ENCODE peak calls at places on chromosomes 5 and 9, in five cellular contexts. One of them, this sample, is unnamed.

GRCh38 chr5:57650360-57651069 is 167.9 kb upstream of the ACTBL2 start:
- DNase-seq in breast epithelium: no peak
- DNase-seq in SK-N-SH: peak; percentile 5
- DNase-seq in IMR-90: peak; percentile 53
- DNase-seq in CD4-positive, alpha-beta T cell: no peak
- DNase-seq in this sample: peak; percentile 52

GRCh38 chr9:121369595-121370265 is at the start of gene STOM:
- DNase-seq in IMR-90: peak; percentile 83
- DNase-seq in SK-N-SH: peak; percentile 78
- DNase-seq in breast epithelium: peak; percentile 81
- DNase-seq in CD4-positive, alpha-beta T cell: peak; percentile 55
- DNase-seq in this sample: peak; percentile 87

GRCh38 chr9:129239946-129240490 is 62.0 kb upstream of the IER5L start:
- DNase-seq in CD4-positive, alpha-beta T cell: no peak
- DNase-seq in SK-N-SH: no peak
- DNase-seq in breast epithelium: no peak
- DNase-seq in IMR-90: no peak
- DNase-seq in this sample: no peak

GRCh38 chr5:87430863-87431262 is 18.1 kb upstream of the CCNH start:
- DNase-seq in SK-N-SH: no peak
- DNase-seq in breast epithelium: no peak
- DNase-seq in CD4-positive, alpha-beta T cell: no peak
- DNase-seq in IMR-90: no peak
- DNase-seq in this sample: no peak

GRCh38 chr9:92345582-92345981 is 19.8 kb downstream of the CENPP start:
- DNase-seq in CD4-positive, alpha-beta T cell: no peak
- DNase-seq in IMR-90: no peak
- DNase-seq in breast epithelium: no peak
- DNase-seq in SK-N-SH: no peak
- DNase-seq in this sample: no peak

GRCh38 chr5:135012951-135013391 is 21.1 kb downstream of the PITX1 start:
- DNase-seq in breast epithelium: peak; percentile 63
- DNase-seq in IMR-90: no peak
- DNase-seq in CD4-positive, alpha-beta T cell: no peak
- DNase-seq in SK-N-SH: no peak
- DNase-seq in this sample: no peak

GRCh38 chr5:82356808-82357671 is 78.9 kb upstream of the RPS23 start:
- DNase-seq in IMR-90: peak; percentile 94
- DNase-seq in SK-N-SH: no peak
- DNase-seq in CD4-positive, alpha-beta T cell: peak; percentile 68
- DNase-seq in breast epithelium: no peak
- DNase-seq in this sample: peak; percentile 96

GRCh38 chr5:124263680-124264491 is 482.6 kb downstream of the ZNF608 start:
- DNase-seq in SK-N-SH: no peak
- DNase-seq in CD4-positive, alpha-beta T cell: no peak
- DNase-seq in breast epithelium: no peak
- DNase-seq in IMR-90: no peak
- DNase-seq in this sample: no peak

GRCh38 chr5:13478831-13479465 is 465.5 kb downstream of the DNAH5 start:
- DNase-seq in CD4-positive, alpha-beta T cell: no peak
- DNase-seq in IMR-90: peak; percentile 46
- DNase-seq in SK-N-SH: peak; percentile 41
- DNase-seq in breast epithelium: no peak
- DNase-seq in this sample: peak; percentile 65

GRCh38 chr9:15147471-15147870 is 159.5 kb downstream of the TTC39B start:
- DNase-seq in SK-N-SH: no peak
- DNase-seq in breast epithelium: no peak
- DNase-seq in IMR-90: no peak
- DNase-seq in CD4-positive, alpha-beta T cell: no peak
- DNase-seq in this sample: no peak

GRCh38 chr5:104533498-104533897 is 970.9 kb upstream of the NUDT12 start:
- DNase-seq in breast epithelium: no peak
- DNase-seq in CD4-positive, alpha-beta T cell: no peak
- DNase-seq in IMR-90: no peak
- DNase-seq in SK-N-SH: no peak
- DNase-seq in this sample: no peak

GRCh38 chr9:38309324-38310195 is 82.9 kb upstream of the ALDH1B1 start:
- DNase-seq in breast epithelium: no peak
- DNase-seq in IMR-90: peak; percentile 17
- DNase-seq in CD4-positive, alpha-beta T cell: no peak
- DNase-seq in SK-N-SH: peak; percentile 67
- DNase-seq in this sample: no peak

GRCh38 chr5:44774279-44774880 is 34.4 kb upstream of the MRPS30 start:
- DNase-seq in breast epithelium: no peak
- DNase-seq in IMR-90: peak; percentile 52
- DNase-seq in CD4-positive, alpha-beta T cell: no peak
- DNase-seq in SK-N-SH: peak; percentile 20
- DNase-seq in this sample: peak; percentile 41

GRCh38 chr9:89435315-89435823 is 62.5 kb downstream of the SEMA4D start:
- DNase-seq in CD4-positive, alpha-beta T cell: no peak
- DNase-seq in SK-N-SH: no peak
- DNase-seq in IMR-90: no peak
- DNase-seq in breast epithelium: peak; percentile 61
- DNase-seq in this sample: peak; percentile 83

GRCh38 chr9:104991144-104991953 is 63.4 kb upstream of the ABCA1 start:
- DNase-seq in SK-N-SH: peak; percentile 88
- DNase-seq in CD4-positive, alpha-beta T cell: peak; percentile 67
- DNase-seq in breast epithelium: peak; percentile 82
- DNase-seq in IMR-90: peak; percentile 82
- DNase-seq in this sample: peak; percentile 88

GRCh38 chr5:136053336-136054121 is 24.7 kb downstream of the TGFBI start:
- DNase-seq in IMR-90: peak; percentile 97
- DNase-seq in breast epithelium: no peak
- DNase-seq in CD4-positive, alpha-beta T cell: no peak
- DNase-seq in SK-N-SH: no peak
- DNase-seq in this sample: peak; percentile 98

GRCh38 chr5:142437563-142437962 is 112.7 kb upstream of the SPRY4 start:
- DNase-seq in breast epithelium: no peak
- DNase-seq in SK-N-SH: peak; percentile 45
- DNase-seq in CD4-positive, alpha-beta T cell: no peak
- DNase-seq in IMR-90: no peak
- DNase-seq in this sample: no peak

GRCh38 chr9:112795946-112796345 is 45.4 kb downstream of the SNX30 start:
- DNase-seq in CD4-positive, alpha-beta T cell: no peak
- DNase-seq in SK-N-SH: no peak
- DNase-seq in IMR-90: no peak
- DNase-seq in breast epithelium: no peak
- DNase-seq in this sample: no peak

GRCh38 chr5:79011219-79011836 is 26.2 kb upstream of the ARSB start:
- DNase-seq in CD4-positive, alpha-beta T cell: no peak
- DNase-seq in SK-N-SH: no peak
- DNase-seq in breast epithelium: no peak
- DNase-seq in IMR-90: peak; percentile 90
- DNase-seq in this sample: no peak

GRCh38 chr5:115168829-115169391 is 798 bp downstream of the TRIM36 start:
- DNase-seq in SK-N-SH: peak; percentile 68
- DNase-seq in CD4-positive, alpha-beta T cell: no peak
- DNase-seq in breast epithelium: no peak
- DNase-seq in IMR-90: no peak
- DNase-seq in this sample: no peak

GRCh38 chr5:90142531-90142930 is 267.0 kb downstream of the CETN3 start:
- DNase-seq in SK-N-SH: no peak
- DNase-seq in breast epithelium: no peak
- DNase-seq in CD4-positive, alpha-beta T cell: no peak
- DNase-seq in IMR-90: no peak
- DNase-seq in this sample: no peak

GRCh38 chr5:80172067-80172690 is 83.7 kb downstream of the SERINC5 start:
- DNase-seq in IMR-90: no peak
- DNase-seq in CD4-positive, alpha-beta T cell: no peak
- DNase-seq in breast epithelium: no peak
- DNase-seq in SK-N-SH: no peak
- DNase-seq in this sample: no peak

GRCh38 chr9:27538668-27539067 is 9.1 kb upstream of the MOB3B start:
- DNase-seq in IMR-90: no peak
- DNase-seq in CD4-positive, alpha-beta T cell: no peak
- DNase-seq in SK-N-SH: no peak
- DNase-seq in breast epithelium: no peak
- DNase-seq in this sample: no peak
- H3K27ac ChIP-seq in IMR-90: no peak overlapping the region
- H3K27ac ChIP-seq in CD4-positive, alpha-beta T cell: no peak overlapping the region
- H3K27ac ChIP-seq in SK-N-SH: no peak overlapping the region
- H3K27ac ChIP-seq in breast epithelium: peak overlapping the region; percentile 91
- H3K27ac ChIP-seq in this sample: no peak overlapping the region

DNA sequence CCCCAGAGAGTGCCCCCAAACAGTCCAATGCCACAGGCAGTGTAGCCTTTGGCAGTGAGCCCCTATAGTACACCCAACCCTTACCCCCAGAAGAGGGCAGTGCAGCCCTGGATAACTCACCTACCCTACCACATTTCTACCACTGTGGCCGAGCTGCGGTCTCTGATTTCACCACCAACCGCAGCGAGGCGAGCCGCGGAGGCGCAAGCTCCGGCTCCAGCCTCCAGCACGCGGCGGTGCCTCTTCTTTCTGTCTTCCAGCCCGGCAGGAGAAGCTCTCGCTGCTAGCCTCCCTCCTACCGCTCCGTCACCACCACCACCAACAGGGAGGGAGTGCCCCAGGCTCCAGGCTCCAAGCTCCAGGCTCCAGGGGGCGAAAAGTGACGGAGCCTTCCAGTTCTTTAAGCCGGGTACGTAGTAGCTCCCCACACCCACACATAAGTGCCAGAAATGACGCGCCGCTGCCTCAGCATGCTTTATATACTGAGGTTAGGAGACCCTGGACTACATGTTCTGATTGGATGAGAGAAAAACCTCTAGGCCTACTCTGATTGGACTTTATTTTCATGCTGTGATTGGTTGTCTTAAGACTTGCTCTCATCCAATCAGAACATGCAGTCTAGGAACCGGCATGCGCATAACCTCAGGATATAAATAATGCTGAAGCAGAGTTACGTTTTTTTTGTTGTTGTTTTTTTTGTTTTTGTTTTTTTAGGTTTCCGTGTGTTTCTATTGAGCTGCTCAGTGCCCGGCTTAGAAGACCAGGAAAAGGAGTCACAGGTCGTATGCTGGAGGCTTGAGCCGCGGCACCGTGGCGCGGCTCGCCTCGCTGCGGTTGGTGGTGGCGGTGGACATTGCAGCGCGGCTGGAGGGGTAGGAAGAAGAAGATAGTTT is at the start of gene PCAT7:
- DNase-seq in IMR-90: no peak
- DNase-seq in CD4-positive, alpha-beta T cell: no peak
- DNase-seq in breast epithelium: peak; percentile 68
- DNase-seq in SK-N-SH: peak; percentile 56
- DNase-seq in this sample: peak; percentile 91
- TF ChIP-seq CTCF in IMR-90: peak; percentile 19
- TF ChIP-seq CTCF in CD4-positive, alpha-beta T cell: no peak
- TF ChIP-seq CTCF in breast epithelium: no peak
- TF ChIP-seq CTCF in SK-N-SH: no peak
- TF ChIP-seq CTCF in this sample: peak; percentile 87

GRCh38 chr5:117454716-117455212 is 880.1 kb upstream of the SEMA6A start:
- DNase-seq in SK-N-SH: peak; percentile 12
- DNase-seq in CD4-positive, alpha-beta T cell: peak; percentile 7
- DNase-seq in breast epithelium: peak; percentile 51
- DNase-seq in IMR-90: peak; percentile 6
- DNase-seq in this sample: peak; percentile 45
- H3K27ac ChIP-seq in SK-N-SH: no peak overlapping the region
- H3K27ac ChIP-seq in CD4-positive, alpha-beta T cell: no peak overlapping the region
- H3K27ac ChIP-seq in breast epithelium: no peak overlapping the region
- H3K27ac ChIP-seq in IMR-90: no peak overlapping the region
- H3K27ac ChIP-seq in this sample: no peak overlapping the region

GRCh38 chr5:60687927-60688720 is 11.8 kb downstream of the DEPDC1B start:
- DNase-seq in IMR-90: peak; percentile 75
- DNase-seq in breast epithelium: no peak
- DNase-seq in CD4-positive, alpha-beta T cell: no peak
- DNase-seq in SK-N-SH: peak; percentile 48
- DNase-seq in this sample: peak; percentile 45

GRCh38 chr5:60685700-60686099 is 14.3 kb downstream of the DEPDC1B start:
- DNase-seq in breast epithelium: no peak
- DNase-seq in CD4-positive, alpha-beta T cell: no peak
- DNase-seq in SK-N-SH: no peak
- DNase-seq in IMR-90: no peak
- DNase-seq in this sample: no peak

GRCh38 chr5:60686164-60686563 is 13.8 kb downstream of the DEPDC1B start:
- DNase-seq in CD4-positive, alpha-beta T cell: no peak
- DNase-seq in SK-N-SH: no peak
- DNase-seq in breast epithelium: no peak
- DNase-seq in IMR-90: no peak
- DNase-seq in this sample: no peak

GRCh38 chr5:60685028-60685427 is 14.9 kb downstream of the DEPDC1B start:
- DNase-seq in SK-N-SH: no peak
- DNase-seq in breast epithelium: no peak
- DNase-seq in CD4-positive, alpha-beta T cell: no peak
- DNase-seq in IMR-90: no peak
- DNase-seq in this sample: no peak

DNA sequence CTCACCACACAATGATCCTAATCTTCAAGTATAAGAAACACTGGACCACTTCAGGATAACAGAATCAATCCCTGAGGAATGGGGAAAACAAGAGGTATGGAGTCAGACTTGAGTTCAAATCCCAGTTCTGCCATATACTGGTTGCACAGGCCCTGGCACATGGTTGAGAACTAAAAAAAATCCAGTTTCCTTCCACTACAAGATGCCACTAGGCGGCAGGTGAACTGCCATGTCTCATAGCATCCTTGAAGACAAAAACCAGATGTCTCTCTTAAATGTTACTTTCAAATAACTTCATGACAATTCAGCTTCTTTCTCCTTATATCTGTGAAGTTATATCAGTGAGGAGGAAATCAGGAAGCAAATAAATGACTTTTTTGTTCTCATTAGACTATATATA is 11.0 kb downstream of the DEPDC1B start:
- DNase-seq in SK-N-SH: no peak
- DNase-seq in IMR-90: no peak
- DNase-seq in breast epithelium: no peak
- DNase-seq in CD4-positive, alpha-beta T cell: no peak
- DNase-seq in this sample: no peak
- TF ChIP-seq CTCF in SK-N-SH: no peak
- TF ChIP-seq CTCF in IMR-90: no peak
- TF ChIP-seq CTCF in breast epithelium: no peak
- TF ChIP-seq CTCF in CD4-positive, alpha-beta T cell: no peak
- TF ChIP-seq CTCF in this sample: no peak

DNA sequence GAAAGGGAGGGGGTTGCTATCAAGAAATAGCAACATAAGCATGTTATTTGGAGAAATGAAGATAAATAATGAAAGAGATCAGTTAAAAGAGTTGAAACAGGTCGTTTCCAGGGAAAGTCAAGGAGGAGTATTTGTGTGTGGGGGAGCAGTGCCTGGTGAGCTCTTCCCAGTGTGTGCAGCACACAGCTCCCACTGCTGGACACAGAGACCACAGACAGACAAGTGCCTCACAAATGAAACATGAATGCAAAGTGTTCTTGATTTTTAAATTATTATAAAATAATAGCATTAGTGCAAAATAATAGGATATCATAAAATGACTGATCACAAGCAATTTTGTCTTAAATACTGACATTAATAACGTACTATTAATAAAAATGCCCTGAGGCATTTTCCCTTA is 40.8 kb downstream of the LIFR start:
- DNase-seq in IMR-90: peak; percentile 47
- DNase-seq in breast epithelium: no peak
- DNase-seq in SK-N-SH: peak; percentile 17
- DNase-seq in CD4-positive, alpha-beta T cell: no peak
- DNase-seq in this sample: peak; percentile 33
- H3K27ac ChIP-seq in IMR-90: no peak overlapping the region
- H3K27ac ChIP-seq in breast epithelium: no peak overlapping the region
- H3K27ac ChIP-seq in SK-N-SH: no peak overlapping the region
- H3K27ac ChIP-seq in CD4-positive, alpha-beta T cell: no peak overlapping the region
- H3K27ac ChIP-seq in this sample: no peak overlapping the region